ENCODE peak calls at places on chromosomes 16 and 17, in six cellular contexts. X, Q, V, F, N and D are unnamed samples.

GRCh38 chr16:30351586-30352419 is 3.3 kb downstream of the CD2BP2 start:
- DNase-seq in V (no peak), F (peak; percentile 91), X (peak; percentile 92), Q (no peak), N (peak; percentile 36), D (no peak)

GRCh38 chr16:1089439-1089821 is 6.6 kb downstream of the C1QTNF8 start:
- DNase-seq in V (no peak), F (no peak), X (no peak), Q (no peak), N (no peak), D (no peak)

GRCh38 chr17:82921426-82921825 is 81.6 kb upstream of the ZNF750 start:
- DNase-seq in X (no peak), N (no peak), F (no peak), Q (no peak), V (no peak), D (no peak)

GRCh38 chr16:2090819-2091721 is 43.3 kb downstream of the TSC2 start:
- DNase-seq in F (peak; percentile 39), Q (no peak), X (peak; percentile 47), N (peak; percentile 57), V (no peak), D (no peak)

GRCh38 chr17:64388961-64389565 is 1.6 kb downstream of the PECAM1 start:
- DNase-seq in X (no peak), F (no peak), N (no peak), Q (no peak), V (no peak), D (no peak)

GRCh38 chr16:24075929-24076716 is 180.0 kb upstream of the CACNG3 start:
- DNase-seq in N (peak; percentile 27), Q (no peak), V (no peak), F (no peak), X (no peak), D (no peak)

GRCh38 chr17:3002538-3003301 is 60.7 kb downstream of the OR1D5 start:
- DNase-seq in F (no peak), N (peak; percentile 97), V (no peak), X (no peak), Q (no peak), D (no peak)

GRCh38 chr17:7463368-7463846 is 16.0 kb downstream of the ZBTB4 start:
- DNase-seq in F (no peak), N (no peak), Q (no peak), V (no peak), X (no peak), D (no peak)

GRCh38 chr16:82699711-82700495 is 73.1 kb downstream of the CDH13 start:
- DNase-seq in V (no peak), F (peak; percentile 90), N (no peak), Q (no peak), X (peak; percentile 81), D (no peak)

GRCh38 chr17:48915459-48916282 is 7.5 kb downstream of the UBE2Z start:
- DNase-seq in V (no peak), F (peak; percentile 87), N (no peak), X (peak; percentile 84), Q (no peak), D (peak; percentile 39)

GRCh38 chr16:71629617-71630016 is 3.6 kb downstream of the MARVELD3 start:
- DNase-seq in Q (no peak), N (no peak), V (peak; percentile 4), F (no peak), X (no peak), D (no peak)

GRCh38 chr17:27457731-27458523 is 1.7 kb downstream of the KSR1 start:
- DNase-seq in N (no peak), F (no peak), Q (no peak), X (no peak), V (peak; percentile 3), D (no peak)

GRCh38 chr16:63625141-63625540 is 1496.7 kb downstream of the CDH11 start:
- DNase-seq in N (no peak), X (no peak), F (no peak), V (no peak), Q (no peak), D (no peak)

GRCh38 chr17:61211233-61211632 is 188.4 kb upstream of the TBX2 start:
- DNase-seq in Q (no peak), F (no peak), X (no peak), N (no peak), V (no peak), D (no peak)

GRCh38 chr17:57662644-57663308 is 82.3 kb downstream of the CCDC182 start:
- DNase-seq in V (peak; percentile 86), N (no peak), X (peak; percentile 99), F (peak; percentile 98), Q (no peak), D (no peak)

GRCh38 chr17:40596261-40596919 is 31.1 kb upstream of the CCR7 start:
- DNase-seq in X (no peak), V (peak; percentile 11), N (peak; percentile 72), F (no peak), Q (no peak), D (no peak)

GRCh38 chr16:89923640-89924297 is 627 bp downstream of the TUBB3 start:
- DNase-seq in F (no peak), X (no peak), Q (no peak), V (peak; percentile 43), N (no peak), D (no peak)

GRCh38 chr16:2827831-2828520 is 2.1 kb upstream of the ZG16B start:
- DNase-seq in N (no peak), X (no peak), Q (no peak), F (no peak), V (no peak), D (no peak)

GRCh38 chr17:74670329-74670728 is 42.4 kb downstream of the CD300LF start:
- DNase-seq in V (no peak), F (no peak), N (no peak), X (no peak), Q (no peak), D (no peak)

GRCh38 chr17:7238418-7239090 is 703 bp downstream of the PHF23 start:
- DNase-seq in N (peak; percentile 48), F (no peak), V (no peak), Q (no peak), X (peak; percentile 49), D (no peak)

GRCh38 chr16:58317608-58318152 is 22.9 kb upstream of the PRSS54 start:
- DNase-seq in V (no peak), X (no peak), Q (no peak), N (no peak), F (no peak), D (no peak)

GRCh38 chr17:10036511-10037061 is 131.5 kb upstream of the RCVRN start:
- DNase-seq in V (no peak), N (no peak), X (no peak), Q (no peak), F (no peak), D (no peak)

GRCh38 chr17:81731271-81731670 is 19.2 kb downstream of the SLC25A10 start:
- DNase-seq in Q (no peak), N (no peak), X (peak; percentile 72), V (no peak), F (peak; percentile 29), D (no peak)

GRCh38 chr16:77946834-77947233 is 75.5 kb upstream of the CLEC3A start:
- DNase-seq in X (peak; percentile 41), N (no peak), Q (no peak), F (no peak), V (no peak), D (no peak)

GRCh38 chr16:66372078-66372897 is 5.8 kb downstream of the CDH5 start:
- DNase-seq in V (no peak), N (no peak), F (no peak), Q (no peak), X (no peak), D (no peak)

GRCh38 chr17:1977583-1978395 is 47.3 kb downstream of the RTN4RL1 start:
- DNase-seq in X (no peak), N (no peak), Q (no peak), F (no peak), V (no peak), D (no peak)

GRCh38 chr17:41835214-41835799 is 725 bp downstream of the NT5C3B start:
- DNase-seq in F (no peak), V (no peak), N (no peak), Q (no peak), X (peak; percentile 7), D (no peak)

GRCh38 chr16:75860654-75861053 is 134.4 kb upstream of the CPHXL start:
- DNase-seq in N (no peak), V (peak; percentile 91), Q (no peak), X (peak; percentile 3), F (no peak), D (no peak)

GRCh38 chr17:76153640-76154039 is 12.6 kb upstream of the FOXJ1 start:
- DNase-seq in V (no peak), N (no peak), Q (no peak), F (peak; percentile 34), X (peak; percentile 7), D (no peak)

GRCh38 chr16:77896357-77896972 is 108.1 kb downstream of the VAT1L start:
- DNase-seq in N (no peak), X (peak; percentile 11), V (no peak), F (no peak), Q (no peak), D (no peak)

GRCh38 chr16:86064431-86065250 is 165.7 kb downstream of the IRF8 start:
- DNase-seq in Q (no peak), V (no peak), F (no peak), N (no peak), X (no peak), D (no peak)

GRCh38 chr17:19876524-19877161 is 8.9 kb upstream of the ULK2 start:
- DNase-seq in Q (peak; percentile 36), N (no peak), F (no peak), X (no peak), V (no peak), D (peak; percentile 4)